ENCODE peak calls at places on chromosomes 1 and 21, in seven cellular contexts. Z is upper lobe of left lung, L is K562, Q is H1, D is transverse colon, R is GM12878, K is suprapubic skin. J is an unnamed sample.
A peak's percentile ranks its signal among the peaks of the same experiment; 100 is the strongest.

GRCh38 chr21:31220567-31220966 is 123.5 kb downstream of the TIAM1 start:
- DNase-seq in Z (no peak), L (no peak), Q (no peak), D (no peak), R (no peak), K (no peak), J (no peak)

GRCh38 chr1:96059736-96060135 is 661.8 kb upstream of the PTBP2 start:
- DNase-seq in Z (no peak), L (no peak), Q (no peak), D (no peak), R (no peak), K (no peak), J (no peak)

GRCh38 chr1:109687641-109688499 is at the start of gene GSTM1:
- DNase-seq in Z (no peak), L (no peak), Q (peak; percentile 89), D (peak; percentile 83), R (peak; percentile 25), K (peak; percentile 73), J (peak; percentile 59)

GRCh38 chr21:45381036-45381787 is 23.8 kb upstream of the COL18A1 start:
- DNase-seq in Z (no peak), L (no peak), Q (no peak), D (no peak), R (no peak), K (peak; percentile 54), J (no peak)

GRCh38 chr1:67270569-67270968 is 37.1 kb upstream of the IL12RB2 start:
- DNase-seq in Z (no peak), L (no peak), Q (no peak), D (no peak), R (no peak), K (no peak), J (no peak)

GRCh38 chr1:48246727-48247126 is 24.2 kb downstream of the SLC5A9 start:
- DNase-seq in Z (peak; percentile 74), L (no peak), Q (no peak), D (peak; percentile 81), R (no peak), K (no peak), J (no peak)

GRCh38 chr1:185644531-185644930 is 89.7 kb upstream of the HMCN1 start:
- DNase-seq in Z (no peak), L (no peak), Q (no peak), D (no peak), R (no peak), K (no peak), J (no peak)

GRCh38 chr1:219757890-219758289 is 145.0 kb upstream of the ZC3H11B start:
- DNase-seq in Z (peak; percentile 21), L (peak; percentile 15), Q (no peak), D (no peak), R (no peak), K (no peak), J (no peak)

GRCh38 chr1:21909787-21910503 is 27.2 kb downstream of the HSPG2 start:
- DNase-seq in Z (peak; percentile 37), L (peak; percentile 60), Q (no peak), D (no peak), R (peak; percentile 33), K (peak; percentile 81), J (peak; percentile 61)

GRCh38 chr1:100794719-100795645 is 75.4 kb downstream of the VCAM1 start:
- DNase-seq in Z (no peak), L (peak; percentile 31), Q (no peak), D (no peak), R (no peak), K (no peak), J (no peak)

GRCh38 chr1:155139895-155140629 is at the start of gene DPM3:
- DNase-seq in Z (peak; percentile 94), L (peak; percentile 95), Q (peak; percentile 90), D (peak; percentile 93), R (no peak), K (peak; percentile 95), J (peak; percentile 90)

GRCh38 chr1:85502625-85503083 is 37.7 kb upstream of the DDAH1 start:
- DNase-seq in Z (peak; percentile 42), L (peak; percentile 23), Q (peak; percentile 59), D (peak; percentile 53), R (no peak), K (no peak), J (no peak)

GRCh38 chr1:110067429-110067956 is 3.0 kb downstream of the ALX3 start:
- DNase-seq in Z (no peak), L (no peak), Q (peak; percentile 69), D (no peak), R (no peak), K (no peak), J (no peak)

GRCh38 chr1:185017338-185017737 is 28.0 kb upstream of the RNF2 start:
- DNase-seq in Z (peak; percentile 28), L (peak; percentile 48), Q (no peak), D (no peak), R (no peak), K (no peak), J (no peak)

GRCh38 chr1:236206548-236206947 is 64.2 kb downstream of the GPR137B start:
- DNase-seq in Z (peak; percentile 22), L (peak; percentile 37), Q (peak; percentile 43), D (peak; percentile 8), R (no peak), K (no peak), J (no peak)

GRCh38 chr1:243323481-243323880 is 67.6 kb downstream of the SDCCAG8 start:
- DNase-seq in Z (no peak), L (no peak), Q (no peak), D (no peak), R (no peak), K (no peak), J (no peak)

DNA sequence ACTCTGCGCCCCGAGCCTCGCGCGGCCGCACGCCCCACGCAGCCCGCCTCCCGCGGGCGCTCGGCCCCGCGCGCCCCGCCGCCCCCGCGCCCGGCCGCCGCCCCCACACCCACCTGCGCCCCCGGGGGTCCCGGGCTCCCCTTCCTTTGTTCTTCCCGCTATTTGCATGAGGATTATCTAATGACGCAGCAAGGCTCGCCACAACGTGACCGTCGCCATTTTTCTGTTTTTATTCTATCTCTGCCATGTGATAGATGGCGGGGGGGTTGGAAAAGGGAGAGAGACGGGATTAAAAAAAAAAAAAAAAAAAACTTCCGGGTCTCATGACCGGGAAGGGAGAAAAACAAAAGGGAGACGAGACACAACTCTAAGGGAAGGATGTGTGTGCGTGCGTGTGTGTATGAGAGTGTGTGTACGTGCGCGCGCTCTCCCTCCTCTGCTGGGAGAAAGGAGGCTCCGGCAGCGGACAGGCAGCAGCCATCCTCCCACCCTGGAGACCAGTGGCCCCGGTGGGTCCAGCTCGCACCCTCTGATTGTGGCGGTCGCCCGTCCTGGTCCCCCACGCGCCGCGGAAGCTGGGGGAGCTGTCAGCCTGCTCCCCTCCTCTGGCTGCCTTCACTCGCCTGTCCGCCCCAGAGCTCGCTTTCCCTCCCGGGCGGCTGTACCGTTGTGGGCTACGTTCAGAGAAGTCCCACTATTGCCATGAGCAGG is 80.4 kb upstream of the AK4 start:
- DNase-seq in Z (peak; percentile 64), L (peak; percentile 75), Q (peak; percentile 78), D (peak; percentile 71), R (no peak), K (peak; percentile 84), J (peak; percentile 40)
- TF ChIP-seq POLR2A in Z (peak; percentile 91), L (peak; percentile 87), Q (no peak), D (peak; percentile 88), R (peak; percentile 56), K (no peak), J (no peak)

GRCh38 chr1:203692565-203693470 is 66.2 kb downstream of the ATP2B4 start:
- DNase-seq in Z (peak; percentile 89), L (peak; percentile 93), Q (no peak), D (peak; percentile 75), R (no peak), K (peak; percentile 91), J (no peak)
- TF ChIP-seq POLR2AphosphoS5 in Z (peak; percentile 72), L (peak; percentile 53), Q (no peak), D (peak; percentile 73), R (no peak), K (peak; percentile 83), J (no peak)

DNA sequence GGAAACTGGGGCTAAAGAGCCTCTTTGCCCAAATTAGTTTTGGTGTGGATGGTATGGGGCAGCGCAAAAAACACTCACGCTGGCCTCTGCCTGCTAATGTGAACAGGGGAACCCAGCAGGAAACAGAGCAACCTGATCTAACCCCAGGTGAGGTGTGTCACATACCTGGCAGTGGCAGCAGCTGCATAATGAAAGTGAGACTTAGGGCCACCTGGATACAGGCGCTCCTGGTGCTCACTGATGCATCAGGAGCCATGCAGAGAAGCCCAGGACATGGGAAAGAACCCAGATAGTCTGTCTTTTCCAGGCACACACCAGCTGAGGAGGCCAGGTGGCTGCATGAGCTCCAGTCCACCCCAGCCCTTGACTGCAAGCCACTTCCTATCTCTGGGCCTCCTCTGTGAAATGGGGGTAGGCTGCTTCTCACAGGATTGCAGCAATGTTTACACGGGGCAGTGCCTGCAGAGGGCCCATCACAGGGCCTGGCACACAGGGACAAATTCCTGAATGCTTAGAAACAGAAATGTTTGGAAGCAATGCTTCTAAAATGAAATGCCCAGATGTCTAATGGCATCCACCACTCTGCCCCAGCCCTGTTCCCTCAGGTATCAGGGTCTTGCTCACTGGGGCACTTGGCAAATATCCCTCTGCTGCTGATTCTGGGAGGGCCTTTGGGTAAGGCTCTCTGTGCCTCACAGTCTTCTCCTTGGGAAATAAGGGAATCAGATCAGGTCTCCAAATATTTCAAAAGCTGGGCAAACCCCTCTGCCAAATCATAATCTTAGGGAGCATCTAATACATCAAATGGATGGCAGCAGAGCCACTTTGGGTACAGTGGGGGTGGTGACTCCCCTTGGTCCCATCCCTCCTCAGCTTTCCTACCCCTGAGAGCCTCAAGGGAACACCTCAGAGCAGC is 19.9 kb downstream of the DHCR24 start:
- DNase-seq in Z (peak; percentile 36), L (no peak), Q (no peak), D (peak; percentile 33), R (no peak), K (no peak), J (no peak)
- TF ChIP-seq POLR2A in Z (no peak), L (no peak), Q (no peak), D (no peak), R (no peak), K (no peak), J (no peak)

GRCh38 chr1:83998599-83999315 is at the start of gene TTLL7:
- DNase-seq in Z (peak; percentile 75), L (peak; percentile 80), Q (peak; percentile 92), D (peak; percentile 80), R (no peak), K (peak; percentile 77), J (peak; percentile 49)
- TF ChIP-seq POLR2AphosphoS5 in Z (peak; percentile 14), L (no peak), Q (no peak), D (peak; percentile 68), R (no peak), K (no peak), J (no peak)

GRCh38 chr1:201505505-201505893 is 1.4 kb downstream of the CSRP1 start:
- DNase-seq in Z (peak; percentile 57), L (no peak), Q (no peak), D (peak; percentile 55), R (no peak), K (no peak), J (no peak)
- TF ChIP-seq POLR2A in Z (no peak), L (no peak), Q (no peak), D (peak; percentile 39), R (no peak), K (no peak), J (no peak)